ENCODE peak calls at places on chromosome 18, in ten cellular contexts. P is kidney, E is left lung, S is astrocyte, T is breast epithelium, U is BJ, R is thyroid gland, F is GM12864, O is RWPE1, X is sigmoid colon. A is an unnamed sample.

GRCh38 chr18:70197042-70197441 is 8.4 kb downstream of the RTTN start:
- DNase-seq in E (no peak), F (no peak), U (no peak), S (no peak), T (no peak), X (no peak), P (no peak), O (no peak), R (no peak), A (no peak)

GRCh38 chr18:34802938-34803337 is 92.8 kb downstream of the DTNA start:
- DNase-seq in E (no peak), X (no peak), R (no peak), U (no peak), S (peak), P (no peak), F (no peak), O (no peak), T (no peak), A (no peak)

GRCh38 chr18:12433829-12434540 is 26.3 kb downstream of the PRELID3A start:
- DNase-seq in P (no peak), F (no peak), O (no peak), U (no peak), S (no peak), R (no peak), T (no peak), X (no peak), E (peak), A (no peak)

GRCh38 chr18:13999266-13999665 is 83.9 kb upstream of the MC2R start:
- DNase-seq in P (no peak), O (no peak), R (no peak), U (no peak), S (no peak), X (no peak), T (no peak), E (no peak), F (no peak), A (no peak)

GRCh38 chr18:23353459-23353858 is 99.6 kb upstream of the RIOK3 start:
- DNase-seq in X (no peak), F (no peak), E (no peak), S (no peak), U (no peak), P (no peak), T (no peak), R (no peak), O (no peak), A (no peak)

GRCh38 chr18:32920796-32921787 is 148.3 kb upstream of the KLHL14 start:
- DNase-seq in U (no peak), F (no peak), R (no peak), P (no peak), X (no peak), T (no peak), O (peak), S (peak), E (no peak), A (no peak)

GRCh38 chr18:77178559-77178958 is 46.0 kb upstream of the MBP start:
- DNase-seq in T (no peak), F (no peak), X (no peak), P (no peak), R (no peak), E (no peak), O (no peak), U (no peak), S (peak), A (no peak)

GRCh38 chr18:47163241-47163640 is 12.9 kb downstream of the IER3IP1 start:
- DNase-seq in E (no peak), U (no peak), S (peak), O (peak), R (no peak), P (no peak), T (no peak), X (no peak), F (no peak), A (peak)

GRCh38 chr18:73479472-73479871 is 611.7 kb upstream of the NETO1 start:
- DNase-seq in X (no peak), F (no peak), S (peak), U (no peak), R (no peak), P (no peak), E (no peak), O (no peak), T (no peak), A (no peak)

GRCh38 chr18:11909597-11910026 is 1.5 kb upstream of the MPPE1 start:
- DNase-seq in P (no peak), X (no peak), U (no peak), E (no peak), F (no peak), S (peak), T (no peak), O (peak), R (no peak), A (no peak)

GRCh38 chr18:10787293-10787901 is 261.6 kb downstream of the NAPG start:
- DNase-seq in X (peak), O (peak), E (no peak), S (peak), U (no peak), P (peak), T (no peak), F (peak), R (peak), A (peak)

GRCh38 chr18:10785798-10786197 is 260.0 kb downstream of the NAPG start:
- DNase-seq in O (no peak), T (no peak), U (no peak), F (no peak), S (no peak), E (no peak), P (no peak), X (no peak), R (no peak), A (no peak)

GRCh38 chr18:10783941-10784340 is 258.1 kb downstream of the NAPG start:
- DNase-seq in X (no peak), S (no peak), F (no peak), U (no peak), O (no peak), T (no peak), P (no peak), R (no peak), E (no peak), A (no peak)

GRCh38 chr18:10784596-10785202 is 258.9 kb downstream of the NAPG start:
- DNase-seq in T (no peak), R (no peak), S (no peak), U (no peak), E (no peak), F (no peak), X (no peak), P (no peak), O (no peak), A (no peak)
- TF ChIP-seq CTCF in T (no peak), R (no peak), S (no peak), U (no peak), E (no peak), F (no peak), X (no peak), P (no peak), O (no peak), A (peak)

DNA sequence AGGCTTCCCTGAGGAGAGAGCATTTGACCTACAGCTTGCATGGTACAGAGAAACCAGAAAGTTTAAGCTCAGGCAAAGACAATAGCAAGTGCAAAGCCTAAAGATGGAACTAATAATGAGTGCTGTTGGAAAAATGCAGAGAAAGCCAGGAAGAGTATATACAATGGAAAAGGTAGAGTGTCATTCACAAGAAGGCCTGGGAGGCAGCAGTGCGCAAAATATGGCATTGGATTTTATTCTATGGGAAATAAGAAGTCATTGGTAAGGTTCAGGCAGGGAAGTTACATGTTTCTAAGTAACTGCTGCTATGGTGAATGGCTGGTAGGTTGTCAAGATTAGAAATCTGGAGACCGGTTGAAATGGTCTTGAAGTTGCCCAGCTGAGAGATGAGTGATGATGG is 2167.3 kb upstream of the CELF4 start:
- DNase-seq in O (no peak), R (no peak), X (no peak), S (no peak), T (no peak), F (no peak), E (no peak), P (no peak), U (no peak), A (no peak)
- TF ChIP-seq CTCF in O (no peak), R (no peak), X (no peak), S (peak), T (no peak), F (no peak), E (no peak), P (no peak), U (no peak), A (no peak)

DNA sequence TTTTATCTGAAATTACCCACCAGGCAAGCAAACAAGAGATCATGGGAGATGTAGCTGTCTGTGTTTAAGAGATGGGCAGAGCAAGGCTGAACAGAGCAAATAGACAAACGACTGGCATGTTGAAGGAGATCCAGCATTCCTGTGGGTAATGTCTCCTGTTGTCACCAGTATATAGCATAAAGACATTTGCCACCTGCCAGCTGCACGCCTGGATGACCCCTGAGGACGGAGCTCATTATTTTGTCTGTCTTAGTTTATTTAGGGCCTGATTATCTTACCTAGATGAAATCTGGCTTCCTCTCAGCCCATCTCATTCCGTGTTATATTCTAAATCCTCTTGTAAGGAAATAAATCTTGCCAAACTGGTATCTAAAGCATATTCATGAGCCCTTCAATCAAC is 510.3 kb upstream of the LINC00305 start:
- DNase-seq in P (no peak), U (no peak), F (no peak), E (no peak), O (no peak), S (no peak), X (no peak), T (no peak), R (no peak), A (no peak)
- TF ChIP-seq CTCF in P (no peak), U (no peak), F (no peak), E (no peak), O (no peak), S (no peak), X (no peak), T (no peak), R (no peak), A (no peak)

GRCh38 chr18:670456-670996 is 13.1 kb downstream of the TYMS start:
- DNase-seq in X (no peak), T (no peak), F (no peak), P (no peak), R (no peak), O (no peak), U (no peak), S (no peak), E (no peak), A (no peak)

GRCh38 chr18:668263-668662 is 10.8 kb downstream of the TYMS start:
- DNase-seq in T (no peak), X (no peak), U (no peak), F (no peak), E (no peak), S (no peak), O (no peak), P (no peak), R (no peak), A (no peak)

GRCh38 chr18:669077-669476 is 11.6 kb downstream of the TYMS start:
- DNase-seq in P (no peak), F (no peak), O (no peak), T (no peak), E (no peak), R (no peak), S (no peak), U (no peak), X (no peak), A (no peak)

GRCh38 chr18:666177-666576 is 8.7 kb downstream of the TYMS start:
- DNase-seq in R (no peak), F (no peak), O (no peak), U (no peak), T (no peak), S (no peak), P (no peak), X (no peak), E (no peak), A (no peak)

GRCh38 chr18:666628-667027 is 9.2 kb downstream of the TYMS start:
- DNase-seq in T (no peak), O (no peak), F (no peak), S (no peak), R (no peak), E (no peak), P (no peak), X (no peak), U (no peak), A (no peak)
- TF ChIP-seq CTCF in T (no peak), O (no peak), F (no peak), S (no peak), R (no peak), E (no peak), P (no peak), X (no peak), U (no peak), A (no peak)

GRCh38 chr18:36850527-36851201 is 21.7 kb downstream of the KIAA1328 start:
- DNase-seq in T (no peak), U (peak), R (no peak), X (no peak), F (no peak), O (peak), S (peak), E (no peak), P (no peak), A (no peak)
- TF ChIP-seq CTCF in T (no peak), U (no peak), R (no peak), X (no peak), F (no peak), O (no peak), S (no peak), E (no peak), P (no peak), A (no peak)

GRCh38 chr18:26621161-26622026 is 73.0 kb upstream of the KCTD1 start:
- DNase-seq in U (no peak), R (peak), E (peak), O (peak), X (no peak), S (no peak), P (no peak), T (no peak), F (peak), A (peak)
- TF ChIP-seq CTCF in U (peak), R (peak), E (peak), O (no peak), X (peak), S (peak), P (peak), T (peak), F (peak), A (peak)

GRCh38 chr18:58526425-58527115 is 102.3 kb downstream of the ALPK2 start:
- DNase-seq in U (no peak), P (no peak), T (no peak), O (no peak), R (no peak), S (no peak), F (no peak), X (no peak), E (no peak), A (no peak)
- TF ChIP-seq CTCF in U (no peak), P (no peak), T (no peak), O (no peak), R (no peak), S (no peak), F (no peak), X (no peak), E (no peak), A (no peak)

DNA sequence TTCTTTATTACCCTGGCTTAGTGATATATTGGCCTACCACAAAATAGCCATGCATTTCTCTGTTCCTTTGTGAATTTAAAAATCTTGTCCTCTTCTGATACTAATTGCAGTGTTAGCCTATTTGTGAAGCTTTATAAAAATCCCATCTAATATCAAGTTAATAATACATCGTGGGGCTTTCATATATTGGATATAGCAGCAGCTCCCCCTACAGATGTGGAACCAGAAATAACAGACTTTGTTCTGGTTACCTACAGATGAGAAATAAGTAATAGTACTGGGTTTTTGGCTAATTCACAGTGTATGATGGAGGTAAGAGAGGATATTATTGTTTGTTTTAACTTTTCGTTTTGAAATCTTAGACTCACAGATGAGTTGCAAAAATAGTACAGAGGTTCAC is 1661.7 kb upstream of the PIK3C3 start:
- DNase-seq in P (no peak), F (no peak), R (no peak), E (no peak), O (no peak), S (no peak), T (no peak), X (no peak), U (no peak), A (no peak)
- TF ChIP-seq CTCF in P (no peak), F (no peak), R (no peak), E (no peak), O (no peak), S (peak), T (no peak), X (no peak), U (no peak), A (no peak)